ENCODE peak calls at places on chromosomes 6 and 20, in four cellular contexts. D, T, H and K are unnamed samples.

GRCh38 chr20:10516529-10516928 is 81.4 kb downstream of the SLX4IP start:
- DNase-seq in D (no peak), T (no peak), H (no peak), K (no peak)

GRCh38 chr20:34185766-34186620 is 55.2 kb upstream of the ASIP start:
- DNase-seq in D (no peak), T (no peak), H (no peak), K (no peak)

GRCh38 chr6:101224751-101225150 is 168.8 kb upstream of the GRIK2 start:
- DNase-seq in D (no peak), T (no peak), H (no peak), K (no peak)

GRCh38 chr6:51515052-51515402 is 572.4 kb downstream of the PKHD1 start:
- DNase-seq in D (no peak), T (no peak), H (no peak), K (no peak)

GRCh38 chr6:161058746-161059145 is 67.2 kb downstream of the MAP3K4 start:
- DNase-seq in D (no peak), T (no peak), H (no peak), K (no peak)

GRCh38 chr6:148509789-148510581 is 167.3 kb downstream of the SASH1 start:
- DNase-seq in D (no peak), T (peak; percentile 49), H (no peak), K (peak; percentile 56)

GRCh38 chr6:7469696-7470095 is 71.8 kb upstream of the DSP start:
- DNase-seq in D (no peak), T (no peak), H (no peak), K (no peak)

GRCh38 chr6:31615748-31616147 is 714 bp downstream of the AIF1 start:
- DNase-seq in D (no peak), T (no peak), H (no peak), K (no peak)

GRCh38 chr20:43507150-43508080 is at the start of gene L3MBTL1:
- DNase-seq in D (no peak), T (peak; percentile 17), H (peak; percentile 84), K (no peak)

GRCh38 chr6:112038756-112039430 is 15.0 kb upstream of the CCN6 start:
- DNase-seq in D (no peak), T (no peak), H (no peak), K (peak; percentile 35)

GRCh38 chr20:38108438-38109024 is 56.5 kb downstream of the TGM2 start:
- DNase-seq in D (peak; percentile 48), T (peak; percentile 75), H (peak; percentile 19), K (peak; percentile 89)

GRCh38 chr6:14235653-14236356 is 118.2 kb downstream of the CD83 start:
- DNase-seq in D (no peak), T (no peak), H (no peak), K (no peak)

GRCh38 chr6:170208651-170209353 is 82.1 kb downstream of the DLL1 start:
- DNase-seq in D (peak; percentile 12), T (peak; percentile 2), H (peak; percentile 33), K (peak; percentile 6)

GRCh38 chr6:167232355-167232754 is 58.8 kb upstream of the UNC93A start:
- DNase-seq in D (no peak), T (no peak), H (peak; percentile 11), K (no peak)

GRCh38 chr6:147382945-147383554 is 125.4 kb upstream of the SAMD5 start:
- DNase-seq in D (no peak), T (no peak), H (no peak), K (no peak)

GRCh38 chr20:33176101-33176500 is 8.1 kb downstream of the BPIFA2 start:
- DNase-seq in D (no peak), T (no peak), H (no peak), K (no peak)

GRCh38 chr6:22194188-22194921 is 102.5 kb downstream of the PRL start:
- DNase-seq in D (peak; percentile 28), T (no peak), H (no peak), K (no peak)

GRCh38 chr6:56491606-56492328 is 150.9 kb downstream of the DST start:
- DNase-seq in D (no peak), T (peak; percentile 69), H (no peak), K (peak; percentile 47)

GRCh38 chr6:67200626-67201403 is 1434.3 kb upstream of the ADGRB3 start:
- DNase-seq in D (no peak), T (no peak), H (no peak), K (no peak)

GRCh38 chr6:31556312-31556711 is 8.9 kb downstream of the NFKBIL1 start:
- DNase-seq in D (no peak), T (no peak), H (no peak), K (no peak)

GRCh38 chr6:33915134-33915533 is 111.3 kb upstream of the MLN start:
- DNase-seq in D (no peak), T (no peak), H (no peak), K (peak; percentile 47)

GRCh38 chr20:46351357-46352058 is 43.2 kb upstream of the CDH22 start:
- DNase-seq in D (no peak), T (no peak), H (no peak), K (no peak)

GRCh38 chr20:61629361-61630239 is 377.5 kb downstream of the CDH4 start:
- DNase-seq in D (no peak), T (no peak), H (no peak), K (no peak)

GRCh38 chr6:114839019-114839418 is 496.2 kb upstream of the HS3ST5 start:
- DNase-seq in D (no peak), T (no peak), H (no peak), K (no peak)

GRCh38 chr20:62141397-62142251 is 1.6 kb downstream of the PSMA7 start:
- DNase-seq in D (no peak), T (no peak), H (no peak), K (no peak)

GRCh38 chr6:10511477-10511876 is 9.7 kb upstream of the GCNT2 start:
- DNase-seq in D (no peak), T (peak; percentile 36), H (no peak), K (no peak)

GRCh38 chr6:41714556-41715273 is 20.7 kb downstream of the TFEB start:
- DNase-seq in D (no peak), T (no peak), H (no peak), K (no peak)

GRCh38 chr20:37042986-37043972 is 52.5 kb downstream of the RBL1 start:
- DNase-seq in D (no peak), T (no peak), H (no peak), K (no peak)

GRCh38 chr20:60255426-60255825 is 297.2 kb downstream of the CDH26 start:
- DNase-seq in D (no peak), T (no peak), H (no peak), K (no peak)

GRCh38 chr6:29552512-29553051 is 7.0 kb downstream of the UBD start:
- DNase-seq in D (no peak), T (no peak), H (peak; percentile 7), K (no peak)

GRCh38 chr6:29557320-29557719 is 2.2 kb downstream of the UBD start:
- DNase-seq in D (no peak), T (no peak), H (no peak), K (no peak)

GRCh38 chr6:29558439-29559079 is 973 bp downstream of the UBD start:
- DNase-seq in D (no peak), T (no peak), H (no peak), K (no peak)

GRCh38 chr6:29554764-29555163 is 4.8 kb downstream of the UBD start:
- DNase-seq in D (no peak), T (no peak), H (peak; percentile 19), K (no peak)

GRCh38 chr6:29553268-29554057 is 6.1 kb downstream of the UBD start:
- DNase-seq in D (peak; percentile 35), T (peak; percentile 40), H (peak; percentile 85), K (peak; percentile 72)
- TF ChIP-seq CTCF in D (no peak), T (no peak), H (peak; percentile 42), K (peak; percentile 34)

GRCh38 chr20:15032352-15032622 is 694.9 kb upstream of the FLRT3 start:
- DNase-seq in D (no peak), T (no peak), H (no peak), K (no peak)
- H3K27ac ChIP-seq in D (no peak overlapping the region), T (no peak overlapping the region), H (no peak overlapping the region), K (no peak overlapping the region)

GRCh38 chr20:63280929-63281545 is 8.4 kb downstream of the ARFGAP1 start:
- DNase-seq in D (no peak), T (no peak), H (no peak), K (no peak)
- TF ChIP-seq POLR2A in D (no peak), T (no peak), H (no peak), K (no peak)

DNA sequence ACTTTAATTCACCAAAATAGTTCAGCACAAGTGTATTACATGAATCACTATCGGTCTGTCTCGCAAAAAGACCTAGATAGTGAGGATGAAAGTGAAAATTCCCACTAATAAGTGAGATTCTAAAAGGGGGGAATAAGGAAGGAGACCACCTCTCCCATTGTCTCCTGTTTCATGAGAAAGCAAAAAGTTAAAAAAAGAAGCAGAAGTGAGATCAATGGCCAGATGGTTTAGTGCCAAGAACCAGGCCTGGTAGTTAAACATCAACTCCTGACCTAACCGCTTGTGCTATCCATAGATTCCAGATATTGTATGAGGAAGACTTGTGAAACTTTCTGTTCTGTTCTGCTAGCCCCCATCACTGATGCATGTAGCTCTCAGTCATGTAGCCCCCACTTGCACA is 293.0 kb downstream of the RNGTT start:
- DNase-seq in D (no peak), T (no peak), H (no peak), K (no peak)
- TF ChIP-seq CTCF in D (no peak), T (no peak), H (no peak), K (no peak)

GRCh38 chr20:3998998-3999397 is 16.4 kb downstream of the RNF24 start:
- DNase-seq in D (no peak), T (no peak), H (no peak), K (no peak)
- H3K27ac ChIP-seq in D (no peak overlapping the region), T (no peak overlapping the region), H (no peak overlapping the region), K (no peak overlapping the region)

GRCh38 chr6:133768656-133769295 is 120.1 kb upstream of the TCF21 start:
- DNase-seq in D (no peak), T (peak; percentile 20), H (no peak), K (peak; percentile 63)
- TF ChIP-seq POLR2A in D (no peak), T (no peak), H (no peak), K (no peak)

DNA sequence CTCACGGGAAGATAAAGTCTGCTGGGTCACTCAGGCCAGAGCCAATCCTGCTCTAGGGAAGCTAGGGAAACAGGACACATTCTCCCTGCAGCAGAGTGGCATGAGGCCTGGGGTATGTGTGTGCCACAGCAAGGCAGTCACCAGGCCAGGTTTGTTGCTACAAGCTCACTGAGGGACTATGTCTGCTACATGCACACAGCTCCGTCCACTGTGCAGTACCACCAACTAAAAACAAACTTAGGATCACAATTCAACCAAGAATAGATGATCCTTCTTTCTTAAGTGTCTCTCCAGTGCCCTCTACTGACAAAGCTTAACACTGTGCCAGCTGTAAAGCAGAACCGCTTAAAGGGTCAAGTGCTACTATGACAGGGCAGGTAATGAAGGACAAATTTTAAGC is 192.5 kb downstream of the PTPRK start:
- DNase-seq in D (no peak), T (no peak), H (peak; percentile 50), K (no peak)
- TF ChIP-seq CTCF in D (no peak), T (peak; percentile 26), H (peak; percentile 78), K (no peak)

GRCh38 chr6:75278474-75279077 is 6.0 kb downstream of the TMEM30A start:
- DNase-seq in D (no peak), T (no peak), H (no peak), K (no peak)
- H3K27ac ChIP-seq in D (no peak overlapping the region), T (no peak overlapping the region), H (no peak overlapping the region), K (no peak overlapping the region)

GRCh38 chr6:113246186-113246585 is 611.0 kb upstream of the MARCKS start:
- DNase-seq in D (no peak), T (no peak), H (no peak), K (no peak)
- TF ChIP-seq POLR2A in D (no peak), T (no peak), H (no peak), K (no peak)